ENCODE peak calls at places on chromosomes 2 and 18, in four cellular contexts. U is cardiac fibroblast, I is choroid plexus epithelial cell, N is BE2C. M is an unnamed sample.

GRCh38 chr2:216740557-216741222 is 45.3 kb upstream of the IGFBP5 start:
- DNase-seq in U (no peak), I (peak), N (no peak), M (no peak)

GRCh38 chr18:63646916-63647315 is 2.9 kb upstream of the SERPINB4 start:
- DNase-seq in U (peak), I (peak), N (no peak), M (no peak)

GRCh38 chr18:76353500-76353899 is 141.5 kb downstream of the ZNF516 start:
- DNase-seq in U (no peak), I (no peak), N (no peak), M (no peak)

GRCh38 chr2:242011991-242012764 is 142.6 kb downstream of the RTP5 start:
- DNase-seq in U (no peak), I (no peak), N (no peak), M (no peak)

GRCh38 chr2:182033449-182033848 is 47.8 kb downstream of the PPP1R1C start:
- DNase-seq in U (no peak), I (no peak), N (no peak), M (no peak)

GRCh38 chr2:127811397-127811860 is 458 bp upstream of the WDR33 start:
- DNase-seq in U (no peak), I (no peak), N (no peak), M (no peak)

GRCh38 chr2:151796774-151797173 is 31.4 kb downstream of the ARL5A start:
- DNase-seq in U (peak), I (peak), N (no peak), M (no peak)

GRCh38 chr2:68429311-68429826 is 37.7 kb downstream of the FBXO48 start:
- DNase-seq in U (no peak), I (peak), N (no peak), M (no peak)

GRCh38 chr2:176931588-176932563 is 280.7 kb upstream of the HNRNPA3 start:
- DNase-seq in U (peak), I (peak), N (no peak), M (no peak)

GRCh38 chr2:240584486-240585031 is 2.0 kb upstream of the CAPN10 start:
- DNase-seq in U (peak), I (peak), N (no peak), M (no peak)

GRCh38 chr2:60925994-60926750 is 44.8 kb downstream of the REL start:
- DNase-seq in U (no peak), I (peak), N (no peak), M (no peak)

GRCh38 chr2:119864318-119864717 is 104.6 kb downstream of the PTPN4 start:
- DNase-seq in U (no peak), I (no peak), N (no peak), M (no peak)

GRCh38 chr18:23226386-23226785 is 91.1 kb downstream of the CABLES1 start:
- DNase-seq in U (peak), I (peak), N (no peak), M (no peak)

GRCh38 chr2:54599914-54600313 is 123.5 kb upstream of the EML6 start:
- DNase-seq in U (peak), I (no peak), N (no peak), M (no peak)

GRCh38 chr2:172143817-172144216 is 41.1 kb upstream of the DLX2 start:
- DNase-seq in U (no peak), I (no peak), N (no peak), M (no peak)

DNA sequence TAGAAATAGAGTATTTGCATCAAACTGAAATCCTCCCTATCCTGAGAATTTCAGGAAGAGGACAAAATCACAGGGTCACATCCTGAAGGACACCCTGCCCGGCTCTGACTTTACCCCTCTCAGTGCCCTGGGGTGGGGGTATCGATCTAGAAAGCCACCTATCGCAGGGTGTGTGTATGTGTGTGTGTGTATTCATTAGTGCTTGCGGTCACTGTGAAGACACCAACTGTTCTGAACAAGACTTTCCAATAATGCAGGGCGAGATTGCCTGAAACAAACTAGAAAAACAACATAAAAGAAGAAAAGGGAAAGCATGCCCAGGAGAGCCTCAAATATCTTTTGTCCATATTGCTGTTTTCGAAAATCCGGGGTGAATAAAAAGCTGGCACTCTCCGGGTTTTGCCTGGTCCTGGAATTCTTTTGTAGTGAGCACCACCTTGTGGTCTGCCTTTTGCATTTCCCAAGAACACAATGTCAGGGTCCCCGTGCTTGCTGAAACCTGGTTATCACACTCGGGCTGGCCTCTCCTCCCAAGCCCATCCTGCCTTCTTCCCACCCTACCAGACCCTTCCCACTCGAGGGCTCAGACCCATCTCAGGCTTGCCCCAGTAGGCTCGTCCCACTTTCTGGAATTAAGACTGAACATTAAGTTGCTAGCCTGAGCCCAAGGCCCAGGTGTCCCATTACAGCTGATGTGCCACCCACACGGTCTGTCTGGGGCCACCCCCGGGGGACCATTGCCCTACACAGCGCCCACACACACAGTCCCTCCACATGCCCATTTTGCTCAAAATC is 25.0 kb upstream of the COPS8 start:
- DNase-seq in U (peak), I (peak), N (peak), M (peak)
- H3K4me3 ChIP-seq in U (no peak), I (no peak), N (no peak), M (no peak)

GRCh38 chr18:36448384-36449290 is 151.1 kb downstream of the FHOD3 start:
- DNase-seq in U (no peak), I (peak), N (no peak), M (no peak)
- TF ChIP-seq CTCF in U (no peak), I (no peak), N (no peak), M (no peak)

GRCh38 chr18:12041561-12041960 is 52.1 kb upstream of the ANKRD62 start:
- DNase-seq in U (peak), I (peak), N (no peak), M (no peak)

GRCh38 chr18:12036201-12036751 is 55.0 kb downstream of the IMPA2 start:
- DNase-seq in U (no peak), I (no peak), N (no peak), M (no peak)

GRCh38 chr18:12035481-12035880 is 54.2 kb downstream of the IMPA2 start:
- DNase-seq in U (no peak), I (no peak), N (no peak), M (no peak)

GRCh38 chr18:12038661-12039417 is 54.8 kb upstream of the ANKRD62 start:
- DNase-seq in U (peak), I (peak), N (peak), M (peak)

GRCh38 chr18:12038082-12038660 is 55.5 kb upstream of the ANKRD62 start:
- DNase-seq in U (peak), I (no peak), N (no peak), M (peak)
- H3K4me3 ChIP-seq in U (peak), I (peak), N (no peak), M (peak)

DNA sequence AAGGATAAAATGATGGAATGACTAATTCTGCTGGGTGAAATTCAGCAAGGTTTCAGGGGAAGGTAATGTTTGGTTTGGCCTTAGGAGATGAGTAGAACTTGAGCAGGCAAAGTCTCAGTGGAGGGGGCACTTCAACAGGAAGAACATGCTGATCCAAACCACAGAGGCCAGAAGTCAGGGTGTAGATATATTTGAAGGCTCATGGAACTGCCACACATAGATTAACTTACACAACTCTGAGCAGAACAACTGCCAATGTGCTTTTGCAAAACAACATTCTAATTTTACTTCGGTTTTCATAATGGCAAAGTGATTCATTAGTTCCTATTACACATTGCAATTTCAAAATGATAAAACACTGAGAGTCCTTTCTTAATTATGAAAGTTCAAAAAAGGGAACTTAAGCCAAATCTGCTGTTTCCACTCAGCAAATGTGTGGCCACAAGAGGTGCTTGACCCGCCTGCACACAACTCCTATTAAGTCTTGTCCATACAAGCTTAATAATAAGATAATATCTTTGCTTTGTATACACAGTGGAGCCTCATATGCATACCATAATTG is 284.8 kb downstream of the MREG start:
- DNase-seq in U (peak), I (peak), N (no peak), M (no peak)
- TF ChIP-seq CTCF in U (peak), I (peak), N (no peak), M (no peak)

GRCh38 chr2:231856959-231857358 is 69.2 kb downstream of the NPPC start:
- DNase-seq in U (no peak), I (no peak), N (no peak), M (no peak)
- H3K4me3 ChIP-seq in U (no peak), I (no peak), N (no peak), M (no peak)

GRCh38 chr2:38554973-38555595 is 47.6 kb downstream of the HNRNPLL start:
- DNase-seq in U (peak), I (peak), N (no peak), M (peak)
- TF ChIP-seq CTCF in U (peak), I (peak), N (peak), M (peak)